ENCODE peak calls at places on chromosomes 5 and 9, in ten cellular contexts. One of them, this sample, is unnamed.

GRCh38 chr5:139664273-139664693 is 16.1 kb downstream of the CXXC5 start:
- DNase-seq in K562: no peak
- DNase-seq in ovary: no peak
- DNase-seq in sigmoid colon: peak
- DNase-seq in A549: no peak
- DNase-seq in stomach: no peak
- DNase-seq in H1: no peak
- DNase-seq in upper lobe of left lung: peak
- DNase-seq in HepG2: no peak
- DNase-seq in tibial nerve: no peak
- DNase-seq in this sample: no peak

GRCh38 chr5:77775773-77776605 is at the start of gene TBCA:
- DNase-seq in HepG2: peak
- DNase-seq in K562: peak
- DNase-seq in upper lobe of left lung: peak
- DNase-seq in stomach: peak
- DNase-seq in A549: peak
- DNase-seq in tibial nerve: peak
- DNase-seq in sigmoid colon: peak
- DNase-seq in ovary: peak
- DNase-seq in H1: peak
- DNase-seq in this sample: peak

GRCh38 chr5:76818844-76819831 is at the start of gene F2RL1:
- DNase-seq in sigmoid colon: no peak
- DNase-seq in HepG2: peak
- DNase-seq in A549: peak
- DNase-seq in K562: peak
- DNase-seq in H1: peak
- DNase-seq in tibial nerve: no peak
- DNase-seq in upper lobe of left lung: peak
- DNase-seq in stomach: peak
- DNase-seq in ovary: peak
- DNase-seq in this sample: no peak

GRCh38 chr9:20884985-20885593 is 146.4 kb downstream of the HACD4 start:
- DNase-seq in HepG2: peak
- DNase-seq in A549: peak
- DNase-seq in upper lobe of left lung: no peak
- DNase-seq in ovary: peak
- DNase-seq in stomach: peak
- DNase-seq in K562: no peak
- DNase-seq in H1: peak
- DNase-seq in sigmoid colon: peak
- DNase-seq in tibial nerve: peak
- DNase-seq in this sample: no peak

GRCh38 chr5:109921735-109922395 is 232.1 kb downstream of the MAN2A1 start:
- DNase-seq in upper lobe of left lung: no peak
- DNase-seq in H1: no peak
- DNase-seq in sigmoid colon: no peak
- DNase-seq in stomach: peak
- DNase-seq in tibial nerve: no peak
- DNase-seq in ovary: no peak
- DNase-seq in A549: no peak
- DNase-seq in HepG2: no peak
- DNase-seq in K562: no peak
- DNase-seq in this sample: no peak

GRCh38 chr9:136004712-136005111 is 43.5 kb upstream of the UBAC1 start:
- DNase-seq in sigmoid colon: no peak
- DNase-seq in stomach: no peak
- DNase-seq in ovary: no peak
- DNase-seq in K562: peak
- DNase-seq in HepG2: no peak
- DNase-seq in H1: no peak
- DNase-seq in tibial nerve: no peak
- DNase-seq in A549: no peak
- DNase-seq in upper lobe of left lung: peak
- DNase-seq in this sample: no peak

GRCh38 chr9:133045132-133045531 is 14.3 kb downstream of the GTF3C5 start:
- DNase-seq in ovary: no peak
- DNase-seq in A549: no peak
- DNase-seq in H1: no peak
- DNase-seq in K562: no peak
- DNase-seq in tibial nerve: no peak
- DNase-seq in sigmoid colon: no peak
- DNase-seq in HepG2: no peak
- DNase-seq in stomach: no peak
- DNase-seq in upper lobe of left lung: no peak
- DNase-seq in this sample: no peak

GRCh38 chr9:87337335-87338074 is 160.2 kb upstream of the DAPK1 start:
- DNase-seq in tibial nerve: no peak
- DNase-seq in upper lobe of left lung: no peak
- DNase-seq in H1: peak
- DNase-seq in K562: no peak
- DNase-seq in HepG2: no peak
- DNase-seq in stomach: no peak
- DNase-seq in sigmoid colon: no peak
- DNase-seq in A549: peak
- DNase-seq in ovary: peak
- DNase-seq in this sample: peak

GRCh38 chr5:161378701-161379100 is 167.8 kb downstream of the GABRB2 start:
- DNase-seq in stomach: no peak
- DNase-seq in H1: no peak
- DNase-seq in ovary: no peak
- DNase-seq in HepG2: no peak
- DNase-seq in K562: no peak
- DNase-seq in upper lobe of left lung: no peak
- DNase-seq in A549: no peak
- DNase-seq in sigmoid colon: no peak
- DNase-seq in tibial nerve: no peak
- DNase-seq in this sample: no peak

GRCh38 chr9:76203373-76203772 is 190.9 kb downstream of the RFK start:
- DNase-seq in stomach: peak
- DNase-seq in HepG2: no peak
- DNase-seq in sigmoid colon: no peak
- DNase-seq in upper lobe of left lung: no peak
- DNase-seq in K562: no peak
- DNase-seq in H1: no peak
- DNase-seq in A549: no peak
- DNase-seq in tibial nerve: no peak
- DNase-seq in ovary: no peak
- DNase-seq in this sample: no peak

GRCh38 chr9:120436937-120437592 is 142.9 kb downstream of the CDK5RAP2 start:
- DNase-seq in ovary: no peak
- DNase-seq in K562: no peak
- DNase-seq in A549: no peak
- DNase-seq in stomach: peak
- DNase-seq in H1: no peak
- DNase-seq in upper lobe of left lung: no peak
- DNase-seq in HepG2: no peak
- DNase-seq in tibial nerve: no peak
- DNase-seq in sigmoid colon: peak
- DNase-seq in this sample: no peak

GRCh38 chr9:138075496-138075895 is 197.9 kb downstream of the CACNA1B start:
- DNase-seq in upper lobe of left lung: no peak
- DNase-seq in HepG2: no peak
- DNase-seq in tibial nerve: no peak
- DNase-seq in sigmoid colon: peak
- DNase-seq in H1: no peak
- DNase-seq in K562: no peak
- DNase-seq in stomach: peak
- DNase-seq in A549: no peak
- DNase-seq in ovary: no peak
- DNase-seq in this sample: peak

GRCh38 chr5:163822548-163822947 is 317.1 kb downstream of the MAT2B start:
- DNase-seq in HepG2: no peak
- DNase-seq in sigmoid colon: no peak
- DNase-seq in upper lobe of left lung: no peak
- DNase-seq in tibial nerve: no peak
- DNase-seq in H1: no peak
- DNase-seq in stomach: no peak
- DNase-seq in ovary: no peak
- DNase-seq in K562: no peak
- DNase-seq in A549: no peak
- DNase-seq in this sample: no peak

GRCh38 chr5:140189977-140190867 is 15.2 kb downstream of the CYSTM1 start:
- DNase-seq in stomach: no peak
- DNase-seq in A549: no peak
- DNase-seq in HepG2: no peak
- DNase-seq in ovary: no peak
- DNase-seq in tibial nerve: no peak
- DNase-seq in K562: peak
- DNase-seq in H1: no peak
- DNase-seq in sigmoid colon: no peak
- DNase-seq in upper lobe of left lung: no peak
- DNase-seq in this sample: no peak

GRCh38 chr5:147578228-147579024 is 68.6 kb upstream of the DPYSL3 start:
- DNase-seq in upper lobe of left lung: no peak
- DNase-seq in K562: peak
- DNase-seq in A549: peak
- DNase-seq in stomach: no peak
- DNase-seq in ovary: no peak
- DNase-seq in tibial nerve: no peak
- DNase-seq in sigmoid colon: no peak
- DNase-seq in H1: no peak
- DNase-seq in HepG2: peak
- DNase-seq in this sample: no peak

GRCh38 chr9:137685035-137685885 is 66.5 kb downstream of the EHMT1 start:
- DNase-seq in HepG2: no peak
- DNase-seq in A549: no peak
- DNase-seq in upper lobe of left lung: no peak
- DNase-seq in K562: peak
- DNase-seq in stomach: no peak
- DNase-seq in H1: no peak
- DNase-seq in ovary: no peak
- DNase-seq in tibial nerve: no peak
- DNase-seq in sigmoid colon: no peak
- DNase-seq in this sample: no peak

GRCh38 chr5:75335486-75335885 is 1.5 kb upstream of the HMGCR start:
- DNase-seq in sigmoid colon: no peak
- DNase-seq in stomach: no peak
- DNase-seq in K562: no peak
- DNase-seq in A549: no peak
- DNase-seq in ovary: no peak
- DNase-seq in tibial nerve: no peak
- DNase-seq in H1: no peak
- DNase-seq in upper lobe of left lung: no peak
- DNase-seq in HepG2: peak
- DNase-seq in this sample: no peak

GRCh38 chr5:75338408-75338807 is 1.4 kb downstream of the HMGCR start:
- DNase-seq in H1: no peak
- DNase-seq in stomach: no peak
- DNase-seq in tibial nerve: no peak
- DNase-seq in A549: no peak
- DNase-seq in HepG2: no peak
- DNase-seq in ovary: no peak
- DNase-seq in upper lobe of left lung: no peak
- DNase-seq in sigmoid colon: no peak
- DNase-seq in K562: no peak
- DNase-seq in this sample: no peak

GRCh38 chr5:75337366-75338021 is 474 bp downstream of the HMGCR start:
- DNase-seq in upper lobe of left lung: no peak
- DNase-seq in H1: no peak
- DNase-seq in sigmoid colon: peak
- DNase-seq in tibial nerve: no peak
- DNase-seq in stomach: peak
- DNase-seq in A549: no peak
- DNase-seq in K562: no peak
- DNase-seq in ovary: peak
- DNase-seq in HepG2: no peak
- DNase-seq in this sample: no peak

GRCh38 chr5:75335952-75336624 is 932 bp upstream of the HMGCR start:
- DNase-seq in HepG2: peak
- DNase-seq in ovary: no peak
- DNase-seq in H1: no peak
- DNase-seq in tibial nerve: no peak
- DNase-seq in stomach: no peak
- DNase-seq in upper lobe of left lung: no peak
- DNase-seq in K562: peak
- DNase-seq in sigmoid colon: peak
- DNase-seq in A549: peak
- DNase-seq in this sample: no peak

GRCh38 chr5:75336625-75337336 is at the start of gene HMGCR:
- DNase-seq in tibial nerve: peak
- DNase-seq in ovary: peak
- DNase-seq in A549: peak
- DNase-seq in HepG2: peak
- DNase-seq in H1: peak
- DNase-seq in upper lobe of left lung: peak
- DNase-seq in sigmoid colon: peak
- DNase-seq in K562: peak
- DNase-seq in stomach: peak
- DNase-seq in this sample: peak
- TF ChIP-seq POLR2A in tibial nerve: no peak
- TF ChIP-seq POLR2A in ovary: peak
- TF ChIP-seq POLR2A in A549: peak
- TF ChIP-seq POLR2A in HepG2: peak
- TF ChIP-seq POLR2A in H1: peak
- TF ChIP-seq POLR2A in upper lobe of left lung: peak
- TF ChIP-seq POLR2A in sigmoid colon: peak
- TF ChIP-seq POLR2A in K562: peak
- TF ChIP-seq POLR2A in stomach: no peak
- TF ChIP-seq POLR2A in this sample: no peak

GRCh38 chr9:98455256-98455956 is 200.0 kb upstream of the TBC1D2 start:
- DNase-seq in stomach: no peak
- DNase-seq in upper lobe of left lung: no peak
- DNase-seq in tibial nerve: no peak
- DNase-seq in HepG2: no peak
- DNase-seq in H1: no peak
- DNase-seq in A549: no peak
- DNase-seq in K562: no peak
- DNase-seq in sigmoid colon: no peak
- DNase-seq in ovary: no peak
- DNase-seq in this sample: no peak
- TF ChIP-seq EP300 in stomach: no peak
- TF ChIP-seq EP300 in upper lobe of left lung: no peak
- TF ChIP-seq EP300 in tibial nerve: no peak
- TF ChIP-seq EP300 in HepG2: no peak
- TF ChIP-seq EP300 in H1: no peak
- TF ChIP-seq EP300 in A549: no peak
- TF ChIP-seq EP300 in K562: no peak
- TF ChIP-seq EP300 in sigmoid colon: no peak
- TF ChIP-seq EP300 in ovary: no peak
- TF ChIP-seq EP300 in this sample: no peak

GRCh38 chr5:66897355-66897754 is 299.2 kb downstream of the CD180 start:
- DNase-seq in H1: no peak
- DNase-seq in HepG2: no peak
- DNase-seq in ovary: no peak
- DNase-seq in K562: no peak
- DNase-seq in A549: no peak
- DNase-seq in tibial nerve: no peak
- DNase-seq in upper lobe of left lung: no peak
- DNase-seq in stomach: no peak
- DNase-seq in sigmoid colon: no peak
- DNase-seq in this sample: no peak
- H3K27ac ChIP-seq in H1: no peak
- H3K27ac ChIP-seq in HepG2: no peak
- H3K27ac ChIP-seq in ovary: no peak
- H3K27ac ChIP-seq in K562: no peak
- H3K27ac ChIP-seq in A549: no peak
- H3K27ac ChIP-seq in tibial nerve: no peak
- H3K27ac ChIP-seq in upper lobe of left lung: no peak
- H3K27ac ChIP-seq in stomach: no peak
- H3K27ac ChIP-seq in sigmoid colon: no peak
- H3K27ac ChIP-seq in this sample: no peak

GRCh38 chr5:1185652-1186350 is 15.6 kb upstream of the SLC6A19 start:
- DNase-seq in H1: no peak
- DNase-seq in sigmoid colon: no peak
- DNase-seq in ovary: no peak
- DNase-seq in stomach: peak
- DNase-seq in A549: no peak
- DNase-seq in upper lobe of left lung: peak
- DNase-seq in HepG2: peak
- DNase-seq in tibial nerve: no peak
- DNase-seq in K562: peak
- DNase-seq in this sample: no peak
- TF ChIP-seq POLR2A in H1: no peak
- TF ChIP-seq POLR2A in sigmoid colon: no peak
- TF ChIP-seq POLR2A in ovary: no peak
- TF ChIP-seq POLR2A in stomach: no peak
- TF ChIP-seq POLR2A in A549: no peak
- TF ChIP-seq POLR2A in upper lobe of left lung: no peak
- TF ChIP-seq POLR2A in HepG2: no peak
- TF ChIP-seq POLR2A in tibial nerve: no peak
- TF ChIP-seq POLR2A in K562: no peak
- TF ChIP-seq POLR2A in this sample: no peak

This sample was measured in esophagus muscularis mucosa.